ENCODE peak calls at places on chromosomes 4 and X, in eight cellular contexts. One of them, this sample, is unnamed.

GRCh38 chrX:41621236-41621651 is 67.5 kb upstream of the GPR34 start:
- DNase-seq in neural progenitor cell: peak; percentile 10
- DNase-seq in PC-9: peak; percentile 25
- DNase-seq in mammary epithelial cell: peak; percentile 14
- DNase-seq in hepatocyte: peak; percentile 61
- DNase-seq in GM12878: no peak
- DNase-seq in K562: peak; percentile 20
- DNase-seq in fibroblast of lung: no peak
- DNase-seq in this sample: no peak

GRCh38 chr4:21949073-21949457 is 493 bp upstream of the KCNIP4 start:
- DNase-seq in fibroblast of lung: peak; percentile 6
- DNase-seq in GM12878: no peak
- DNase-seq in hepatocyte: peak; percentile 23
- DNase-seq in K562: no peak
- DNase-seq in PC-9: peak; percentile 6
- DNase-seq in mammary epithelial cell: peak; percentile 40
- DNase-seq in neural progenitor cell: peak; percentile 46
- DNase-seq in this sample: no peak

GRCh38 chr4:3206439-3207100 is 42.4 kb upstream of the MSANTD1 start:
- DNase-seq in K562: no peak
- DNase-seq in fibroblast of lung: no peak
- DNase-seq in PC-9: no peak
- DNase-seq in GM12878: no peak
- DNase-seq in neural progenitor cell: no peak
- DNase-seq in mammary epithelial cell: no peak
- DNase-seq in hepatocyte: no peak
- DNase-seq in this sample: no peak

GRCh38 chr4:88465653-88466192 is 8.8 kb downstream of the HERC5 start:
- DNase-seq in PC-9: no peak
- DNase-seq in GM12878: no peak
- DNase-seq in hepatocyte: no peak
- DNase-seq in fibroblast of lung: no peak
- DNase-seq in mammary epithelial cell: no peak
- DNase-seq in K562: no peak
- DNase-seq in neural progenitor cell: no peak
- DNase-seq in this sample: no peak

GRCh38 chrX:50402886-50403285 is 67.7 kb downstream of the DGKK start:
- DNase-seq in PC-9: no peak
- DNase-seq in fibroblast of lung: no peak
- DNase-seq in hepatocyte: no peak
- DNase-seq in GM12878: no peak
- DNase-seq in neural progenitor cell: no peak
- DNase-seq in K562: no peak
- DNase-seq in mammary epithelial cell: no peak
- DNase-seq in this sample: no peak

GRCh38 chr4:104490096-104490769 is 4.5 kb downstream of the CXXC4 start:
- DNase-seq in neural progenitor cell: peak; percentile 27
- DNase-seq in K562: no peak
- DNase-seq in mammary epithelial cell: no peak
- DNase-seq in GM12878: peak; percentile 83
- DNase-seq in PC-9: no peak
- DNase-seq in fibroblast of lung: peak; percentile 1
- DNase-seq in hepatocyte: no peak
- DNase-seq in this sample: peak; percentile 60

GRCh38 chrX:53440101-53440500 is 5.9 kb upstream of the HSD17B10 start:
- DNase-seq in K562: no peak
- DNase-seq in fibroblast of lung: no peak
- DNase-seq in hepatocyte: no peak
- DNase-seq in neural progenitor cell: no peak
- DNase-seq in mammary epithelial cell: peak; percentile 5
- DNase-seq in PC-9: no peak
- DNase-seq in GM12878: no peak
- DNase-seq in this sample: peak; percentile 60

GRCh38 chr4:77360451-77360850 is 203.4 kb downstream of the CCNG2 start:
- DNase-seq in fibroblast of lung: no peak
- DNase-seq in hepatocyte: no peak
- DNase-seq in mammary epithelial cell: no peak
- DNase-seq in PC-9: no peak
- DNase-seq in GM12878: no peak
- DNase-seq in K562: no peak
- DNase-seq in neural progenitor cell: peak; percentile 17
- DNase-seq in this sample: no peak

GRCh38 chrX:136423724-136424123 is 64.0 kb upstream of the BRS3 start:
- DNase-seq in K562: no peak
- DNase-seq in mammary epithelial cell: no peak
- DNase-seq in PC-9: no peak
- DNase-seq in hepatocyte: no peak
- DNase-seq in fibroblast of lung: no peak
- DNase-seq in neural progenitor cell: no peak
- DNase-seq in GM12878: no peak
- DNase-seq in this sample: no peak

GRCh38 chrX:45007598-45007997 is 134.6 kb downstream of the KDM6A start:
- DNase-seq in mammary epithelial cell: no peak
- DNase-seq in K562: no peak
- DNase-seq in neural progenitor cell: no peak
- DNase-seq in hepatocyte: no peak
- DNase-seq in GM12878: peak; percentile 50
- DNase-seq in PC-9: no peak
- DNase-seq in fibroblast of lung: no peak
- DNase-seq in this sample: no peak

GRCh38 chr4:40897557-40898203 is 147.9 kb downstream of the NSUN7 start:
- DNase-seq in mammary epithelial cell: peak; percentile 23
- DNase-seq in hepatocyte: peak; percentile 80
- DNase-seq in GM12878: no peak
- DNase-seq in K562: peak; percentile 79
- DNase-seq in neural progenitor cell: peak; percentile 86
- DNase-seq in PC-9: peak; percentile 69
- DNase-seq in fibroblast of lung: peak; percentile 64
- DNase-seq in this sample: peak; percentile 85

GRCh38 chrX:101191217-101191750 is 28.3 kb upstream of the DRP2 start:
- DNase-seq in hepatocyte: peak; percentile 39
- DNase-seq in K562: peak; percentile 68
- DNase-seq in neural progenitor cell: peak; percentile 77
- DNase-seq in PC-9: no peak
- DNase-seq in fibroblast of lung: no peak
- DNase-seq in mammary epithelial cell: no peak
- DNase-seq in GM12878: no peak
- DNase-seq in this sample: peak; percentile 58

GRCh38 chr4:55517526-55518229 is 29.0 kb downstream of the CLOCK start:
- DNase-seq in hepatocyte: no peak
- DNase-seq in K562: no peak
- DNase-seq in neural progenitor cell: no peak
- DNase-seq in GM12878: no peak
- DNase-seq in PC-9: no peak
- DNase-seq in fibroblast of lung: no peak
- DNase-seq in mammary epithelial cell: no peak
- DNase-seq in this sample: no peak

GRCh38 chrX:119008122-119008744 is 33.8 kb downstream of the LONRF3 start:
- DNase-seq in GM12878: no peak
- DNase-seq in mammary epithelial cell: no peak
- DNase-seq in neural progenitor cell: peak; percentile 27
- DNase-seq in hepatocyte: peak; percentile 49
- DNase-seq in K562: peak; percentile 40
- DNase-seq in fibroblast of lung: peak; percentile 29
- DNase-seq in PC-9: peak; percentile 23
- DNase-seq in this sample: peak; percentile 69

GRCh38 chr4:150664935-150665334 is 83.0 kb downstream of the MAB21L2 start:
- DNase-seq in hepatocyte: no peak
- DNase-seq in PC-9: peak; percentile 17
- DNase-seq in neural progenitor cell: no peak
- DNase-seq in mammary epithelial cell: peak; percentile 83
- DNase-seq in fibroblast of lung: no peak
- DNase-seq in K562: no peak
- DNase-seq in GM12878: no peak
- DNase-seq in this sample: no peak

GRCh38 chrX:37371578-37371981 is 22.4 kb downstream of the PRRG1 start:
- DNase-seq in K562: no peak
- DNase-seq in fibroblast of lung: no peak
- DNase-seq in mammary epithelial cell: peak; percentile 52
- DNase-seq in neural progenitor cell: no peak
- DNase-seq in PC-9: no peak
- DNase-seq in GM12878: no peak
- DNase-seq in hepatocyte: no peak
- DNase-seq in this sample: no peak

GRCh38 chr4:102411416-102411815 is 66.1 kb upstream of the SLC39A8 start:
- DNase-seq in fibroblast of lung: peak; percentile 20
- DNase-seq in mammary epithelial cell: peak; percentile 28
- DNase-seq in PC-9: no peak
- DNase-seq in neural progenitor cell: no peak
- DNase-seq in K562: no peak
- DNase-seq in hepatocyte: no peak
- DNase-seq in GM12878: no peak
- DNase-seq in this sample: no peak

GRCh38 chr4:4386736-4387392 is at the start of gene NSG1:
- DNase-seq in mammary epithelial cell: peak; percentile 58
- DNase-seq in PC-9: no peak
- DNase-seq in hepatocyte: peak; percentile 53
- DNase-seq in neural progenitor cell: peak; percentile 73
- DNase-seq in GM12878: no peak
- DNase-seq in fibroblast of lung: no peak
- DNase-seq in K562: peak; percentile 45
- DNase-seq in this sample: peak; percentile 72

GRCh38 chr4:123399638-123400358 is 3.2 kb downstream of the SPRY1 start:
- DNase-seq in K562: no peak
- DNase-seq in fibroblast of lung: peak; percentile 57
- DNase-seq in GM12878: no peak
- DNase-seq in mammary epithelial cell: peak; percentile 41
- DNase-seq in hepatocyte: no peak
- DNase-seq in neural progenitor cell: peak; percentile 18
- DNase-seq in PC-9: no peak
- DNase-seq in this sample: peak; percentile 47
- H3K79me2 ChIP-seq in K562: no peaks in the 10 kb centered on the region
- H3K79me2 ChIP-seq in fibroblast of lung: peaks cover 74% of the 10 kb centered on the region
- H3K79me2 ChIP-seq in GM12878: no peaks in the 10 kb centered on the region
- H3K79me2 ChIP-seq in mammary epithelial cell: peaks cover 45% of the 10 kb centered on the region
- H3K79me2 ChIP-seq in hepatocyte: peaks cover 55% of the 10 kb centered on the region
- H3K79me2 ChIP-seq in neural progenitor cell: peaks cover 82% of the 10 kb centered on the region
- H3K79me2 ChIP-seq in PC-9: peaks cover 77% of the 10 kb centered on the region
- H3K79me2 ChIP-seq in this sample: no peaks in the 10 kb centered on the region

DNA sequence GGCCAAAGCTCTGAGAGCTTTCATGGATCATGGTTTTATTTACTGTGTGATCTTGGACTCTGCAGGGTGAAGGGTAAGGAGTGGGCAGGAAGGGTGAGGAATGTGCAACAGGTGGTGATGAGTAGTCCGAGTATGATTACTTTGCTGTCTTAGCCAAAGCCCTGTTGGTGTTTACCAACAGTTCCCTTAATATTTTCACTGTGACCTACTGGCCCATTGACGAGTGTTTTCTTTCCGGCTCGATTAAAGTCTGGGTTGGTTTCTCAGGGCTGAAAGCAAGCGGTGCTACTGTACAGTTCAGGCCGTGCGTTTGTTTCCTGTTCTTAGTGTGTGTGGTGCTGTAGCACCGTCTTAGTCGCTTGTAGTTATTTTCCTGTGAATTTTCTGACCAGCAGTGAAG is 2.6 kb downstream of the ARHGAP24 start:
- DNase-seq in neural progenitor cell: no peak
- DNase-seq in fibroblast of lung: no peak
- DNase-seq in hepatocyte: no peak
- DNase-seq in PC-9: no peak
- DNase-seq in mammary epithelial cell: no peak
- DNase-seq in K562: no peak
- DNase-seq in GM12878: no peak
- DNase-seq in this sample: no peak
- H3K79me2 ChIP-seq in neural progenitor cell: no peaks in the 10 kb centered on the region
- H3K79me2 ChIP-seq in fibroblast of lung: no peaks in the 10 kb centered on the region
- H3K79me2 ChIP-seq in hepatocyte: peaks cover 39% of the 10 kb centered on the region
- H3K79me2 ChIP-seq in PC-9: no peaks in the 10 kb centered on the region
- H3K79me2 ChIP-seq in mammary epithelial cell: no peaks in the 10 kb centered on the region
- H3K79me2 ChIP-seq in K562: no peaks in the 10 kb centered on the region
- H3K79me2 ChIP-seq in GM12878: no peaks in the 10 kb centered on the region
- H3K79me2 ChIP-seq in this sample: no peaks in the 10 kb centered on the region

GRCh38 chr4:94523033-94523590 is 71.4 kb downstream of the PDLIM5 start:
- DNase-seq in fibroblast of lung: peak; percentile 46
- DNase-seq in PC-9: no peak
- DNase-seq in mammary epithelial cell: no peak
- DNase-seq in GM12878: no peak
- DNase-seq in hepatocyte: no peak
- DNase-seq in K562: no peak
- DNase-seq in neural progenitor cell: no peak
- DNase-seq in this sample: no peak
- H3K79me2 ChIP-seq in fibroblast of lung: peaks cover 7% of the 10 kb centered on the region
- H3K79me2 ChIP-seq in PC-9: peaks cover 2% of the 10 kb centered on the region
- H3K79me2 ChIP-seq in mammary epithelial cell: peaks cover 84% of the 10 kb centered on the region
- H3K79me2 ChIP-seq in GM12878: no peaks in the 10 kb centered on the region
- H3K79me2 ChIP-seq in hepatocyte: peaks cover 32% of the 10 kb centered on the region
- H3K79me2 ChIP-seq in K562: peaks cover 45% of the 10 kb centered on the region
- H3K79me2 ChIP-seq in neural progenitor cell: peaks cover 4% of the 10 kb centered on the region
- H3K79me2 ChIP-seq in this sample: peaks cover 83% of the 10 kb centered on the region

GRCh38 chr4:145880355-145880960 is 58.2 kb downstream of the ZNF827 start:
- DNase-seq in neural progenitor cell: no peak
- DNase-seq in hepatocyte: no peak
- DNase-seq in GM12878: no peak
- DNase-seq in PC-9: no peak
- DNase-seq in K562: no peak
- DNase-seq in mammary epithelial cell: no peak
- DNase-seq in fibroblast of lung: no peak
- DNase-seq in this sample: no peak

GRCh38 chr4:145878501-145879435 is 59.9 kb downstream of the ZNF827 start:
- DNase-seq in K562: no peak
- DNase-seq in hepatocyte: no peak
- DNase-seq in GM12878: no peak
- DNase-seq in neural progenitor cell: no peak
- DNase-seq in fibroblast of lung: peak; percentile 91
- DNase-seq in PC-9: no peak
- DNase-seq in mammary epithelial cell: peak; percentile 19
- DNase-seq in this sample: peak; percentile 65

GRCh38 chr4:145879598-145879997 is 59.0 kb downstream of the ZNF827 start:
- DNase-seq in mammary epithelial cell: no peak
- DNase-seq in neural progenitor cell: no peak
- DNase-seq in GM12878: no peak
- DNase-seq in hepatocyte: peak; percentile 12
- DNase-seq in K562: no peak
- DNase-seq in PC-9: no peak
- DNase-seq in fibroblast of lung: peak; percentile 28
- DNase-seq in this sample: no peak

GRCh38 chr4:145881585-145881984 is 57.0 kb downstream of the ZNF827 start:
- DNase-seq in hepatocyte: no peak
- DNase-seq in GM12878: no peak
- DNase-seq in mammary epithelial cell: no peak
- DNase-seq in fibroblast of lung: no peak
- DNase-seq in PC-9: no peak
- DNase-seq in K562: no peak
- DNase-seq in neural progenitor cell: no peak
- DNase-seq in this sample: no peak

DNA sequence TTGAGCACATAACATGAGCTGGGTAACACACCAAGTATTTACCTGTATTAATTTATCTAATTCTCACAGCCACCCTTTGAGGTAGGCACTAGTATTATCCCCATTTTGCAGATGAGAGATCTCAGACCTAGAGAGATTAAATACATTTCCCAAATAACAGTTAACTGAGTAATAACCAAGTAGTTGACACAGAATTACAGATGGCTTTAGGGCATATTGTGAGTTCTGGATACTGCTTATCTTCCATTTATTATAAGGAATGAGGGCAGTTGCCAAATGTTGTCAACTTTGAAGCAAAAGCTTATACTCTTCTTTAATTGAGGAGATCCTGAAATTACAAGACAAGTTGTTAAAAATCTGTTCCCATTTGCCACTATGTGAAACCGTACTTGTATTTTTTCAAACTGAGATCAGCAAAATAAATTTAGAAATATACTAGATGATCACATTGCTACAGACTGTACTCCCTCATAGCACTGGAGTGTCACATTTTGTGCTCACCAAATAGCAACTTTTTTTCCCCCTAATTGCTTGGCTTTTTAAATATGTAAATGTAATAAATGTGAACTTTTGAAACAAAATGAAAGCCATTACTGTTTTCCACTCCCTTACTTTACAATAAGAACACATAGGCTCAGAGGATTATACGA is 62.0 kb downstream of the ZNF827 start:
- DNase-seq in GM12878: no peak
- DNase-seq in neural progenitor cell: no peak
- DNase-seq in mammary epithelial cell: no peak
- DNase-seq in K562: no peak
- DNase-seq in PC-9: no peak
- DNase-seq in hepatocyte: no peak
- DNase-seq in fibroblast of lung: no peak
- DNase-seq in this sample: no peak
- H3K79me2 ChIP-seq in GM12878: peaks cover 13% of the 10 kb centered on the region
- H3K79me2 ChIP-seq in neural progenitor cell: peaks cover 2% of the 10 kb centered on the region
- H3K79me2 ChIP-seq in mammary epithelial cell: peaks cover 15% of the 10 kb centered on the region
- H3K79me2 ChIP-seq in K562: no peaks in the 10 kb centered on the region
- H3K79me2 ChIP-seq in PC-9: no peaks in the 10 kb centered on the region
- H3K79me2 ChIP-seq in hepatocyte: peaks cover 45% of the 10 kb centered on the region
- H3K79me2 ChIP-seq in fibroblast of lung: no peaks in the 10 kb centered on the region
- H3K79me2 ChIP-seq in this sample: peaks cover 9% of the 10 kb centered on the region

This sample was measured in osteoblast.